ENCODE peak calls at places on chromosomes 2 and 18, in five cellular contexts. L is WTC11, O is transverse colon, P is NCI-H345, A is Ammon's horn. X is an unnamed sample.

GRCh38 chr18:54147439-54147838 is 77.0 kb downstream of the MBD2 start:
- DNase-seq in O (no peak), A (no peak), L (no peak), P (no peak), X (peak)

GRCh38 chr2:147789720-147790119 is 55.1 kb upstream of the ACVR2A start:
- DNase-seq in L (no peak), P (no peak), O (no peak), A (no peak), X (no peak)

GRCh38 chr2:120470041-120470716 is 124.2 kb downstream of the INHBB start:
- DNase-seq in O (peak), P (peak), A (peak), L (no peak), X (no peak)

GRCh38 chr2:38092196-38092902 is 16.4 kb upstream of the CYP1B1 start:
- DNase-seq in L (no peak), O (no peak), A (no peak), P (no peak), X (no peak)

GRCh38 chr18:49697757-49698595 is 115.4 kb downstream of the ACAA2 start:
- DNase-seq in O (no peak), P (no peak), L (peak), A (no peak), X (no peak)

GRCh38 chr2:198408171-198408570 is 603.8 kb downstream of the PLCL1 start:
- DNase-seq in O (no peak), P (no peak), L (no peak), A (no peak), X (no peak)

GRCh38 chr2:46647041-46647440 is 167.7 kb downstream of the TMEM247 start:
- DNase-seq in P (no peak), A (no peak), L (no peak), O (no peak), X (no peak)

GRCh38 chr2:116510117-116510671 is 1304.3 kb upstream of the DDX18 start:
- DNase-seq in P (peak), O (no peak), L (no peak), A (peak), X (no peak)

GRCh38 chr2:190343500-190344274 is at the start of gene INPP1:
- DNase-seq in A (peak), L (peak), O (peak), P (peak), X (peak)

GRCh38 chr2:239277401-239278085 is 123.3 kb downstream of the HDAC4 start:
- DNase-seq in O (peak), A (no peak), L (no peak), P (no peak), X (no peak)

GRCh38 chr2:180057706-180058412 is 50.8 kb upstream of the CWC22 start:
- DNase-seq in A (no peak), O (no peak), L (no peak), P (no peak), X (no peak)

GRCh38 chr2:231605607-231606091 is 13.0 kb downstream of the TEX44 start:
- DNase-seq in L (no peak), A (peak), O (peak), P (peak), X (peak)

GRCh38 chr2:217505303-217505702 is 497.5 kb downstream of the TNS1 start:
- DNase-seq in A (no peak), P (no peak), O (no peak), L (no peak), X (no peak)

GRCh38 chr2:30157616-30158015 is 10.8 kb downstream of the YPEL5 start:
- DNase-seq in L (no peak), A (no peak), P (no peak), O (no peak), X (no peak)

GRCh38 chr2:182858671-182859070 is 7.8 kb downstream of the FRZB start:
- DNase-seq in O (no peak), P (no peak), L (no peak), A (no peak), X (no peak)

GRCh38 chr18:58052960-58053359 is 8.9 kb downstream of the NEDD4L start:
- DNase-seq in L (no peak), P (no peak), O (no peak), A (no peak), X (no peak)

GRCh38 chr18:59052965-59053960 is 86.4 kb upstream of the SEC11C start:
- DNase-seq in O (no peak), A (no peak), L (no peak), P (no peak), X (no peak)

GRCh38 chr18:49648326-49648725 is 86.5 kb downstream of the LIPG start:
- DNase-seq in O (no peak), A (no peak), L (no peak), P (no peak), X (no peak)

GRCh38 chr18:9380571-9381390 is 46.2 kb downstream of the TWSG1 start:
- DNase-seq in A (peak), L (no peak), P (peak), O (no peak), X (peak)